ENCODE peak calls at places on chromosomes 4 and X, in six cellular contexts. B is hepatocyte, L is right lobe of liver, Z is Caco-2, S is tibial artery, J is RWPE1. N is an unnamed sample.

GRCh38 chr4:172088556-172088955 is 275.4 kb downstream of the GALNTL6 start:
- DNase-seq in B (no peak), L (no peak), Z (no peak), S (no peak), J (no peak), N (no peak)

GRCh38 chr4:133943081-133943480 is 258.5 kb downstream of the PABPC4L start:
- DNase-seq in B (no peak), L (no peak), Z (no peak), S (no peak), J (no peak), N (no peak)

GRCh38 chr4:84691170-84691691 is 108.3 kb downstream of the CDS1 start:
- DNase-seq in B (no peak), L (no peak), Z (no peak), S (no peak), J (peak; percentile 96), N (peak; percentile 93)

GRCh38 chrX:2903366-2903765 is 25.8 kb downstream of the ARSD start:
- DNase-seq in B (no peak), L (no peak), Z (no peak), S (no peak), J (no peak), N (no peak)

GRCh38 chr4:173509031-173510001 is 20.7 kb downstream of the HAND2 start:
- DNase-seq in B (peak; percentile 71), L (no peak), Z (no peak), S (no peak), J (no peak), N (no peak)

GRCh38 chrX:130606415-130606814 is 204.6 kb downstream of the RBMX2 start:
- DNase-seq in B (no peak), L (no peak), Z (no peak), S (no peak), J (no peak), N (no peak)

GRCh38 chr4:175419120-175419774 is 392.8 kb downstream of the GPM6A start:
- DNase-seq in B (peak; percentile 11), L (no peak), Z (peak; percentile 29), S (no peak), J (peak; percentile 46), N (peak; percentile 90)

GRCh38 chrX:724256-724655 is 93.7 kb downstream of the SHOX start:
- DNase-seq in B (no peak), L (no peak), Z (no peak), S (no peak), J (no peak), N (no peak)

GRCh38 chrX:148672526-148672925 is 172.1 kb downstream of the AFF2 start:
- DNase-seq in B (no peak), L (no peak), Z (no peak), S (no peak), J (no peak), N (no peak)

GRCh38 chrX:41518127-41518840 is 71.1 kb downstream of the NYX start:
- DNase-seq in B (no peak), L (no peak), Z (no peak), S (no peak), J (no peak), N (no peak)

GRCh38 chr4:33400504-33400903 is 2680.3 kb downstream of the PCDH7 start:
- DNase-seq in B (no peak), L (no peak), Z (no peak), S (no peak), J (no peak), N (no peak)

GRCh38 chrX:128020701-128021100 is 31.5 kb downstream of the ACTRT1 start:
- DNase-seq in B (peak; percentile 48), L (no peak), Z (peak; percentile 33), S (no peak), J (peak; percentile 47), N (peak; percentile 84)

GRCh38 chr4:141686929-141687328 is 50.5 kb downstream of the IL15 start:
- DNase-seq in B (no peak), L (no peak), Z (no peak), S (no peak), J (no peak), N (peak; percentile 80)

GRCh38 chr4:71498002-71498401 is 159.2 kb downstream of the SLC4A4 start:
- DNase-seq in B (no peak), L (no peak), Z (no peak), S (no peak), J (no peak), N (peak; percentile 0)

GRCh38 chr4:13481569-13481968 is 2.6 kb downstream of the RAB28 start:
- DNase-seq in B (no peak), L (no peak), Z (no peak), S (no peak), J (peak; percentile 13), N (peak; percentile 63)

GRCh38 chr4:12707381-12708175 is 776.6 kb downstream of the RAB28 start:
- DNase-seq in B (no peak), L (no peak), Z (no peak), S (no peak), J (no peak), N (no peak)

GRCh38 chr4:48796927-48797679 is 17.0 kb upstream of the FRYL start:
- DNase-seq in B (no peak), L (no peak), Z (no peak), S (no peak), J (no peak), N (no peak)

GRCh38 chr4:2138846-2139500 is 79.8 kb downstream of the NAT8L start:
- DNase-seq in B (no peak), L (no peak), Z (no peak), S (no peak), J (no peak), N (no peak)

GRCh38 chr4:141642711-141643110 is 6.3 kb downstream of the IL15 start:
- DNase-seq in B (no peak), L (no peak), Z (no peak), S (no peak), J (peak; percentile 20), N (peak; percentile 23)

GRCh38 chrX:46072776-46073175 is 472.4 kb downstream of the ZNF674 start:
- DNase-seq in B (no peak), L (no peak), Z (no peak), S (no peak), J (no peak), N (no peak)

GRCh38 chr4:24988776-24989175 is 42.0 kb downstream of the LGI2 start:
- DNase-seq in B (peak; percentile 26), L (no peak), Z (peak; percentile 52), S (no peak), J (peak; percentile 32), N (peak; percentile 59)

GRCh38 chrX:16822723-16823122 is 36.5 kb downstream of the TXLNG start:
- DNase-seq in B (no peak), L (no peak), Z (no peak), S (no peak), J (peak; percentile 20), N (peak; percentile 35)

GRCh38 chr4:112973897-112974296 is 75.6 kb upstream of the ANK2 start:
- DNase-seq in B (no peak), L (no peak), Z (no peak), S (no peak), J (no peak), N (no peak)

GRCh38 chrX:13008189-13008533 is 33.3 kb downstream of the TMSB4X start:
- DNase-seq in B (no peak), L (no peak), Z (no peak), S (no peak), J (no peak), N (no peak)

GRCh38 chrX:13048265-13048664 is 3.8 kb upstream of the FAM9C start:
- DNase-seq in B (no peak), L (no peak), Z (no peak), S (no peak), J (no peak), N (peak; percentile 83)

GRCh38 chrX:499870-500364 is 113.2 kb upstream of the PPP2R3B start:
- DNase-seq in B (no peak), L (no peak), Z (no peak), S (no peak), J (no peak), N (no peak)

GRCh38 chr4:61511716-61512488 is 311.8 kb downstream of the ADGRL3 start:
- DNase-seq in B (peak; percentile 10), L (no peak), Z (no peak), S (no peak), J (peak; percentile 66), N (peak; percentile 64)

GRCh38 chr4:169174247-169174646 is 96.5 kb downstream of the SH3RF1 start:
- DNase-seq in B (no peak), L (no peak), Z (no peak), S (no peak), J (no peak), N (no peak)

GRCh38 chrX:115018040-115018647 is 728 bp upstream of the IL13RA2 start:
- DNase-seq in B (peak; percentile 25), L (no peak), Z (peak; percentile 1), S (no peak), J (no peak), N (peak; percentile 22)
- TF ChIP-seq CTCF in B (peak; percentile 50), L (peak; percentile 44), Z (no peak), S (no peak), J (no peak), N (no peak)

DNA sequence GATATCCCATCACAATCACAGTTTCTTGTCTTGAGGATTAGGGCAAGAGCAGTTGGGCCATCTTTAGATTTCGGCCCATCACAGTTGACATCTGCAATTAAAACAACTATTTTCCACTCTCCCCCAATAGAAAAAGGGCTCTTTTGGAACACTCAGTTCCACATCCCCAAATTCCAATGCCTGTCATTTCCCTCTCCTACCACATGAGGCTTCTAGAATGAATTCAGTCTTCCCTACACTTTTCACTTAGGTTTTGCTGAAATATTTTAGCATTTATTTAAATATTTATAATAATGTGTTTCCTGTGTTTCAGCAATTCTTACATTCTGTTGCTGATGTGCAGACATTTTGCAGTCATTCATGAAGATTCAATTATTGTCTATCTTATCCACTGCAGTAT is 118.4 kb downstream of the COX18 start:
- DNase-seq in B (no peak), L (no peak), Z (no peak), S (no peak), J (no peak), N (no peak)
- TF ChIP-seq CTCF in B (no peak), L (peak; percentile 18), Z (no peak), S (no peak), J (no peak), N (no peak)

DNA sequence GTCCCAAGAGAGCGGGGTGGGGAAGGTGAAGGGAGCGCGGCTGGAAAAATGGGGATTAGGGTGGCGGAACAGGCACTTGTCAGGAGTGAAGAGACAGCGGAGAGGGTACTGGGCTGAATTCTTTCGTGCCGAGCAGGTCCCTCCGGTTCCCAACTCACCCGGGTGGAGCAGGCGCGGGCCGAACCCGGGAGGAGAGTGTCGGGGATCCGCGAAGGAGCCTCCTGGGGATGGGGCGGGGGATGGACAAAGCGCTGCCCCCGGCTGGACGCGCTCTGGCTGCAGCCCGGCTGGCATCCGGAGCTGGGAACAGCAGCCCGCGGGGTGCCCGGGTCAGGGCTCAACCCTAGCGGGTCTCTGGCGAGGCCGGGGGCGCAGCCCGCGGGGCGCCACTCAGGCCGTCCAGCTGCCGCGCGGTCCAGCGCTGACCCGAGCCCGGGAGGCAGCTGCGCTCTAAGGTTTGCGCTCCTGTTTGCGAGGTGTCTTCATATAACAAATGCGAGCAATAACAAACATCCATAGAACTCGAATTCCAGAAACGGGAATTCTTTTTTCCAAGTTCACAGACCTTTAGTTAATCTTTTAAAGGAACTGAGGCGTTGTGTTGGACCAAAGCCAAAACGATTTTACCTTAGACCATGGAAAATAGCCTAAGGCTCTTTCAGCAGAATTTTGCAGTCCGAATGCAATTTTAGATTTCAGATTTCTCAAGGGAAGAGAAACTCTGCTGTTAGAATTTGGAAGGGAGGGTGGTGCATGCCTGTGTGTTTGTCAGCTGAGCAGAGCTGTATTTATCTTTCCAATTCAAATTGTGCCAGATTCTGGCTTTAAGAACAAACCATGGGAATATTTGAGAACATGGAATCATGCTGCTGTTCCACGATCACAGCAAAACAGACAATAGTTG is 707 bp downstream of the NPY5R start:
- DNase-seq in B (peak; percentile 17), L (no peak), Z (no peak), S (no peak), J (no peak), N (peak; percentile 4)
- TF ChIP-seq CTCF in B (no peak), L (no peak), Z (no peak), S (no peak), J (no peak), N (no peak)

GRCh38 chr4:20305976-20306375 is 54.3 kb downstream of the SLIT2 start:
- DNase-seq in B (peak; percentile 18), L (no peak), Z (no peak), S (no peak), J (no peak), N (peak; percentile 34)
- TF ChIP-seq CTCF in B (peak; percentile 33), L (no peak), Z (no peak), S (no peak), J (no peak), N (no peak)

N was measured in MCF 10A.